ENCODE peak calls at places on chromosomes 1 and 21, in six cellular contexts. One of them, this sample, is unnamed.

GRCh38 chr1:96362623-96363022 is 359.0 kb upstream of the PTBP2 start:
- DNase-seq in A549: peak; percentile 47
- DNase-seq in AG09319: peak; percentile 81
- DNase-seq in upper lobe of right lung: no peak
- DNase-seq in RWPE2: no peak
- DNase-seq in OCI-LY7: no peak
- DNase-seq in this sample: peak; percentile 99

GRCh38 chr1:12754738-12755137 is 8.7 kb downstream of the CFAP107 start:
- DNase-seq in A549: no peak
- DNase-seq in AG09319: no peak
- DNase-seq in upper lobe of right lung: no peak
- DNase-seq in RWPE2: no peak
- DNase-seq in OCI-LY7: no peak
- DNase-seq in this sample: no peak

GRCh38 chr1:216261631-216262030 is 161.6 kb downstream of the USH2A start:
- DNase-seq in A549: no peak
- DNase-seq in AG09319: no peak
- DNase-seq in upper lobe of right lung: no peak
- DNase-seq in RWPE2: no peak
- DNase-seq in OCI-LY7: no peak
- DNase-seq in this sample: no peak

GRCh38 chr1:216903389-216903754 is 180.1 kb upstream of the ESRRG start:
- DNase-seq in A549: no peak
- DNase-seq in AG09319: no peak
- DNase-seq in upper lobe of right lung: no peak
- DNase-seq in RWPE2: no peak
- DNase-seq in OCI-LY7: no peak
- DNase-seq in this sample: peak; percentile 79

GRCh38 chr21:20882462-20883415 is 115.5 kb upstream of the NCAM2 start:
- DNase-seq in A549: no peak
- DNase-seq in AG09319: no peak
- DNase-seq in upper lobe of right lung: no peak
- DNase-seq in RWPE2: no peak
- DNase-seq in OCI-LY7: peak; percentile 8
- DNase-seq in this sample: no peak

GRCh38 chr1:31051611-31052010 is 13.9 kb downstream of the PUM1 start:
- DNase-seq in A549: no peak
- DNase-seq in AG09319: no peak
- DNase-seq in upper lobe of right lung: no peak
- DNase-seq in RWPE2: no peak
- DNase-seq in OCI-LY7: no peak
- DNase-seq in this sample: no peak

GRCh38 chr21:44793269-44794030 is 8.2 kb downstream of the UBE2G2 start:
- DNase-seq in A549: peak; percentile 72
- DNase-seq in AG09319: no peak
- DNase-seq in upper lobe of right lung: no peak
- DNase-seq in RWPE2: no peak
- DNase-seq in OCI-LY7: peak; percentile 52
- DNase-seq in this sample: no peak

GRCh38 chr1:18978706-18979105 is 22.2 kb upstream of the IFFO2 start:
- DNase-seq in A549: no peak
- DNase-seq in AG09319: no peak
- DNase-seq in upper lobe of right lung: no peak
- DNase-seq in RWPE2: no peak
- DNase-seq in OCI-LY7: no peak
- DNase-seq in this sample: no peak

GRCh38 chr1:222867316-222867715 is 52.5 kb downstream of the DISP1 start:
- DNase-seq in A549: no peak
- DNase-seq in AG09319: no peak
- DNase-seq in upper lobe of right lung: no peak
- DNase-seq in RWPE2: no peak
- DNase-seq in OCI-LY7: no peak
- DNase-seq in this sample: no peak

GRCh38 chr1:54335396-54336056 is 70.7 kb downstream of the SSBP3 start:
- DNase-seq in A549: no peak
- DNase-seq in AG09319: peak; percentile 78
- DNase-seq in upper lobe of right lung: no peak
- DNase-seq in RWPE2: no peak
- DNase-seq in OCI-LY7: no peak
- DNase-seq in this sample: peak; percentile 57

GRCh38 chr1:178189814-178190213 is 95.9 kb downstream of the RASAL2 start:
- DNase-seq in A549: peak; percentile 16
- DNase-seq in AG09319: no peak
- DNase-seq in upper lobe of right lung: no peak
- DNase-seq in RWPE2: no peak
- DNase-seq in OCI-LY7: peak; percentile 23
- DNase-seq in this sample: no peak

DNA sequence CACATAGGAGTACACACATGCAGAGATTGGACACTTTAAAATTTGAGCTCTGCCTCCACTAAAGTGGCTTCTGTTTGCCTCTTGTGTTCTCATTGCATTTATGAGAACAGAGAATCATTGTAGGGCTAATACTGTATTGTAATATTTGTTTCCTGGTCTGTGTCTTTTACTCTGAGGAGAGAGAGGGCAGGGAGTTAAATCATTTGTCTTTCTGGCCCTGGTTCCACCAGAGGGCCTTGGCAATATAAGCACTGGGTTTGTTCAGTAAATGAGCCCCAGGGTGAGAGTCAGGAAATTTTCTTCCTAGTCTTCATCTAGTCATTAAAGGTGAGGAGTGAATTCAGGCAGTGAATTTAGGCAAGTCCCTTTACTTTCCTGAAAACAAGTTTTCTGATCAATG is 70.3 kb downstream of the NFIA start:
- DNase-seq in A549: no peak
- DNase-seq in AG09319: no peak
- DNase-seq in upper lobe of right lung: no peak
- DNase-seq in RWPE2: no peak
- DNase-seq in OCI-LY7: no peak
- DNase-seq in this sample: no peak
- TF ChIP-seq CTCF in A549: no peak
- TF ChIP-seq CTCF in AG09319: no peak
- TF ChIP-seq CTCF in upper lobe of right lung: no peak
- TF ChIP-seq CTCF in RWPE2: no peak
- TF ChIP-seq CTCF in OCI-LY7: no peak
- TF ChIP-seq CTCF in this sample: peak; percentile 30

DNA sequence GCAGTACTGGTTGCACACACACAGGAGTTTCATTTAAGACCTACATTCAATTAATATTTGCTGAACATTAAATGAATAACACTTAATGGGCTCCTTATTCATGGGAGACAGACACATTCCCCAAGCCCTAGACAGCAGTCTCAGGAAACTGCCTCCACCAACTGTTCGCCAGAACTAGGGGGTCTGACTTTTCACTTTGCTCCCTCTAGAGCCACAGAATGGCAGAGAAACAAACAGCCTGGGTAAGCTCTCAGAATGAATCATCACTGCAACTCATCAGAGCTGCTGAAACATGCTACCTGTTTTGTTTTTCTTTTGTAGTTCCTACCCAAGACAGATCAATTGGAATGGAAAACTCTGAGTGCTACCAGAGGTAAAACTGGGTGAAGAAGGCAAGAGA is 31.7 kb downstream of the ELK4 start:
- DNase-seq in A549: no peak
- DNase-seq in AG09319: no peak
- DNase-seq in upper lobe of right lung: no peak
- DNase-seq in RWPE2: no peak
- DNase-seq in OCI-LY7: no peak
- DNase-seq in this sample: peak; percentile 62
- TF ChIP-seq CTCF in A549: no peak
- TF ChIP-seq CTCF in AG09319: peak; percentile 15
- TF ChIP-seq CTCF in upper lobe of right lung: no peak
- TF ChIP-seq CTCF in RWPE2: no peak
- TF ChIP-seq CTCF in OCI-LY7: no peak
- TF ChIP-seq CTCF in this sample: peak; percentile 48

GRCh38 chr1:247358920-247359319 is 27.3 kb upstream of the ZNF496 start:
- DNase-seq in A549: no peak
- DNase-seq in AG09319: no peak
- DNase-seq in upper lobe of right lung: no peak
- DNase-seq in RWPE2: no peak
- DNase-seq in OCI-LY7: no peak
- DNase-seq in this sample: no peak
- TF ChIP-seq CTCF in A549: no peak
- TF ChIP-seq CTCF in AG09319: no peak
- TF ChIP-seq CTCF in upper lobe of right lung: no peak
- TF ChIP-seq CTCF in RWPE2: no peak
- TF ChIP-seq CTCF in OCI-LY7: no peak
- TF ChIP-seq CTCF in this sample: no peak

GRCh38 chr1:22231995-22232690 is 89.2 kb upstream of the WNT4 start:
- DNase-seq in A549: no peak
- DNase-seq in AG09319: no peak
- DNase-seq in upper lobe of right lung: no peak
- DNase-seq in RWPE2: no peak
- DNase-seq in OCI-LY7: no peak
- DNase-seq in this sample: no peak
- TF ChIP-seq CTCF in A549: no peak
- TF ChIP-seq CTCF in AG09319: no peak
- TF ChIP-seq CTCF in upper lobe of right lung: no peak
- TF ChIP-seq CTCF in RWPE2: no peak
- TF ChIP-seq CTCF in OCI-LY7: peak; percentile 29
- TF ChIP-seq CTCF in this sample: no peak

GRCh38 chr1:91885716-91886506 is at the start of gene TGFBR3:
- DNase-seq in A549: peak; percentile 76
- DNase-seq in AG09319: peak; percentile 91
- DNase-seq in upper lobe of right lung: peak; percentile 95
- DNase-seq in RWPE2: peak; percentile 73
- DNase-seq in OCI-LY7: no peak
- DNase-seq in this sample: no peak
- TF ChIP-seq CTCF in A549: no peak
- TF ChIP-seq CTCF in AG09319: peak; percentile 59
- TF ChIP-seq CTCF in upper lobe of right lung: peak; percentile 56
- TF ChIP-seq CTCF in RWPE2: peak; percentile 46
- TF ChIP-seq CTCF in OCI-LY7: no peak
- TF ChIP-seq CTCF in this sample: peak; percentile 47

GRCh38 chr1:94741510-94741909 is 78.6 kb upstream of the SLC44A3 start:
- DNase-seq in A549: no peak
- DNase-seq in AG09319: no peak
- DNase-seq in upper lobe of right lung: no peak
- DNase-seq in RWPE2: no peak
- DNase-seq in OCI-LY7: no peak
- DNase-seq in this sample: no peak

GRCh38 chr1:94743866-94744265 is 76.3 kb upstream of the SLC44A3 start:
- DNase-seq in A549: no peak
- DNase-seq in AG09319: no peak
- DNase-seq in upper lobe of right lung: no peak
- DNase-seq in RWPE2: no peak
- DNase-seq in OCI-LY7: no peak
- DNase-seq in this sample: no peak

GRCh38 chr1:94741956-94742355 is 78.2 kb upstream of the SLC44A3 start:
- DNase-seq in A549: no peak
- DNase-seq in AG09319: no peak
- DNase-seq in upper lobe of right lung: no peak
- DNase-seq in RWPE2: no peak
- DNase-seq in OCI-LY7: no peak
- DNase-seq in this sample: no peak

GRCh38 chr1:94745742-94746141 is 74.4 kb upstream of the SLC44A3 start:
- DNase-seq in A549: no peak
- DNase-seq in AG09319: no peak
- DNase-seq in upper lobe of right lung: no peak
- DNase-seq in RWPE2: no peak
- DNase-seq in OCI-LY7: no peak
- DNase-seq in this sample: no peak

GRCh38 chr1:94746635-94747525 is 73.3 kb upstream of the SLC44A3 start:
- DNase-seq in A549: no peak
- DNase-seq in AG09319: no peak
- DNase-seq in upper lobe of right lung: no peak
- DNase-seq in RWPE2: no peak
- DNase-seq in OCI-LY7: no peak
- DNase-seq in this sample: no peak
- TF ChIP-seq CTCF in A549: no peak
- TF ChIP-seq CTCF in AG09319: no peak
- TF ChIP-seq CTCF in upper lobe of right lung: no peak
- TF ChIP-seq CTCF in RWPE2: no peak
- TF ChIP-seq CTCF in OCI-LY7: no peak
- TF ChIP-seq CTCF in this sample: no peak

GRCh38 chr21:35696644-35697043 is 363.7 kb downstream of the SETD4 start:
- DNase-seq in A549: no peak
- DNase-seq in AG09319: no peak
- DNase-seq in upper lobe of right lung: no peak
- DNase-seq in RWPE2: no peak
- DNase-seq in OCI-LY7: no peak
- DNase-seq in this sample: no peak
- TF ChIP-seq CTCF in A549: no peak
- TF ChIP-seq CTCF in AG09319: no peak
- TF ChIP-seq CTCF in upper lobe of right lung: no peak
- TF ChIP-seq CTCF in RWPE2: no peak
- TF ChIP-seq CTCF in OCI-LY7: no peak
- TF ChIP-seq CTCF in this sample: no peak

GRCh38 chr1:147389532-147390184 is 147.2 kb downstream of the CHD1L start:
- DNase-seq in A549: peak; percentile 28
- DNase-seq in AG09319: peak; percentile 27
- DNase-seq in upper lobe of right lung: no peak
- DNase-seq in RWPE2: no peak
- DNase-seq in OCI-LY7: peak; percentile 57
- DNase-seq in this sample: peak; percentile 2
- TF ChIP-seq CTCF in A549: peak; percentile 53
- TF ChIP-seq CTCF in AG09319: peak; percentile 79
- TF ChIP-seq CTCF in upper lobe of right lung: peak; percentile 75
- TF ChIP-seq CTCF in RWPE2: peak; percentile 79
- TF ChIP-seq CTCF in OCI-LY7: peak; percentile 84
- TF ChIP-seq CTCF in this sample: peak; percentile 71

DNA sequence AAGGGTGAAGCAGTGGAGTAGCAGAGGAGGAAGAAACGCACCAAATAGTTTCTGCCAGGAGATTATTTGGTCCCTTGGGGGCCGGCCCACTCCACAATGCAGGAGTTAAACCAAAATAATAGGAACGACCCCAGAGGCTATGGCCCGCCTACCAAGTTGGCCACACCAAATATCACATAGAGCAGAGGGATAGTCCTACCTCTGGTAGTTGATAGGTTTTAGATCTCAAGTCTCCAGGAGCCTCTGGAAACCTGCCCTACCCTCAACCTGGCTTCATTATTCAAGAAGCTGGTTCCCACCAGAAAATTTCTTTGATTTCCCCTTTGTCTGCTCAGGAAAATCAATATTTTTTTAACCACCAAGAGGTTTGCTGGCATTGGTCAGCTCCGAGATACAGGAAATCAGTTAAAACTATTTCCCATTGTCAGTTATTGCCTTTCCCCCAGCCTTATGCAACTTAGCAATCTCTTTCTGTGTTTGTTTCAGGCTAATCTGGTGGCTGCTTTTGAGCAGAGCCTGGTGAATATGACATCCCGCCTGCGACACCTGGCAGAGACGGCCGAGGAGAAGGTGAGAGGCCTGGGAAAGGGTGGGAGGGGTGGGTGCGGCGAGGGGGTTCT is 35.5 kb upstream of the IPO9 start:
- DNase-seq in A549: no peak
- DNase-seq in AG09319: no peak
- DNase-seq in upper lobe of right lung: no peak
- DNase-seq in RWPE2: no peak
- DNase-seq in OCI-LY7: no peak
- DNase-seq in this sample: no peak
- TF ChIP-seq CTCF in A549: no peak
- TF ChIP-seq CTCF in AG09319: no peak
- TF ChIP-seq CTCF in upper lobe of right lung: peak; percentile 1
- TF ChIP-seq CTCF in RWPE2: peak; percentile 75
- TF ChIP-seq CTCF in OCI-LY7: peak; percentile 33
- TF ChIP-seq CTCF in this sample: no peak

This sample was measured in epithelial cell of proximal tubule.